ENCODE peak calls at places on chromosomes 12 and 14, in five cellular contexts. N is GM23338, I is heart right ventricle, W is heart left ventricle, C is ovary. Z is an unnamed sample. For H3K4me1, the result is how much of the 10 kb centered on the place peaks cover.

GRCh38 chr14:36604757-36605505 is 22.5 kb upstream of the NKX2-8 start:
- DNase-seq in N (peak), I (no peak), W (no peak), C (no peak), Z (no peak)

GRCh38 chr12:100437038-100437841 is 36.4 kb upstream of the NR1H4 start:
- DNase-seq in N (no peak), I (no peak), W (no peak), C (no peak), Z (peak)

GRCh38 chr12:34395056-34396005 is 373.0 kb downstream of the ALG10 start:
- DNase-seq in N (no peak), I (peak), W (peak), C (peak), Z (peak)

GRCh38 chr14:33332497-33332896 is 393.8 kb downstream of the NPAS3 start:
- DNase-seq in N (no peak), I (no peak), W (no peak), C (no peak), Z (no peak)

GRCh38 chr12:56808954-56809353 is 45.8 kb downstream of the HSD17B6 start:
- DNase-seq in N (peak), I (no peak), W (no peak), C (no peak), Z (no peak)

GRCh38 chr14:72613196-72613974 is 280.5 kb downstream of the DPF3 start:
- DNase-seq in N (no peak), I (peak), W (peak), C (peak), Z (no peak)

GRCh38 chr12:115267464-115267863 is 583.5 kb upstream of the TBX3 start:
- DNase-seq in N (no peak), I (peak), W (peak), C (no peak), Z (no peak)

GRCh38 chr12:51951843-51952722 is 584 bp downstream of the ACVR1B start:
- DNase-seq in N (peak), I (peak), W (peak), C (peak), Z (peak)

GRCh38 chr12:124681779-124682391 is 114.5 kb upstream of the NCOR2 start:
- DNase-seq in N (no peak), I (peak), W (peak), C (no peak), Z (no peak)

GRCh38 chr12:45553204-45553603 is 176.3 kb upstream of the ARID2 start:
- DNase-seq in N (no peak), I (no peak), W (no peak), C (no peak), Z (no peak)

DNA sequence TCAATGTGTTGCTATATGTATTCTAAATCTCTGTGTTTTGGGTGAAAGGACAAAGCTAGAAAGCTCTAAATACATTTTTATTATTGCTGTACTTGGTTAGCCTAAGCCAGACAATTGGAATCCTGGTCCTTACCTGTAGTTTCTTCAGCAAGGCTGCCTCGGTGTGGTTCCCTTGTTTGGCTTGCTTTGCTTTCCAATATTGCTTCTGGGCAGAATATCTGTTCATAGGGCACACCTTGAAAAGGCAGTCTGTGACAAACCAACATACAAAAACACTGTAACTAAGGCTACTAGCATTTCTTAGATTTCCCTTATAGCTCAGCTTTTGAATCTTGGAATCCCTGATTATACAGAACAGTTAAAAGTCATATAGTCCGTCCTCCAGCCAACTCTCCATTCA is 107.5 kb downstream of the ITPR2 start:
- DNase-seq in N (no peak), I (no peak), W (no peak), C (no peak), Z (no peak)
- H3K4me1 ChIP-seq in N (under half), I (under half), W (under half), C (under half), Z (under half)

GRCh38 chr12:46830731-46831334 is 5.0 kb upstream of the SLC38A4 start:
- DNase-seq in N (peak), I (peak), W (peak), C (no peak), Z (peak)
- H3K4me3 ChIP-seq in N (peak), I (peak), W (peak), C (peak), Z (no peak)

GRCh38 chr14:55438066-55438683 is 2.2 kb downstream of the TBPL2 start:
- DNase-seq in N (peak), I (no peak), W (no peak), C (no peak), Z (no peak)

GRCh38 chr14:55436530-55436929 is 3.9 kb downstream of the TBPL2 start:
- DNase-seq in N (no peak), I (no peak), W (no peak), C (no peak), Z (no peak)

GRCh38 chr14:55434805-55435174 is 5.6 kb downstream of the TBPL2 start:
- DNase-seq in N (no peak), I (no peak), W (no peak), C (no peak), Z (no peak)

GRCh38 chr14:55441286-55441685 is 870 bp upstream of the TBPL2 start:
- DNase-seq in N (no peak), I (no peak), W (no peak), C (no peak), Z (no peak)

DNA sequence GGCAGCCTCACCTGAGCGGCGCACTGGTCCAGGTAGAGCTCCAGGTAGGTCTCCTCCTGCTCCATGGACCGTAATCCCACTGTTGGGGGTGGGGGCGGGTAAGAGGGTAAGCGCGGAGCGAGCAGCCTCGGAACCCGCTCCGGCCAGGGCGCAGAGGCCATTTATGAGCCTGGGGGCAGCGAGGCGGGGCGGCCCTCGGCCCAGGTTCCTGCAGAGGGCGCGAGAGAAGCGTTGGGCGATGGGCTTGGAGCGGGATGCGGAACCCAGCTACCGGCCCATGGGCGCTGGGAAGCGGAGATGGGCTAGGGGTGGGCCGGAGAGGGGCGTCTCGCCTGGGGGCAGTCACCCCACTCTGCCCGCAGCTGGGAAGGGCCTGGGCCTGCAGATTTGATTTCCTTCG is at the start of gene TBPL2:
- DNase-seq in N (peak), I (no peak), W (no peak), C (no peak), Z (no peak)
- TF ChIP-seq CTCF in N (peak), I (peak), W (no peak), C (no peak), Z (no peak)

GRCh38 chr12:122726056-122726558 is 4.5 kb downstream of the HCAR1 start:
- DNase-seq in N (peak), I (no peak), W (no peak), C (no peak), Z (no peak)
- H3K4me1 ChIP-seq in N (under half), I (under half), W (under half), C (under half), Z (under half)

GRCh38 chr12:49338830-49339463 is 2.0 kb upstream of the C1QL4 start:
- DNase-seq in N (no peak), I (no peak), W (no peak), C (no peak), Z (no peak)
- H3K4me3 ChIP-seq in N (peak), I (no peak), W (no peak), C (no peak), Z (no peak)

GRCh38 chr14:24392327-24393098 is 6.3 kb upstream of the NYNRIN start:
- DNase-seq in N (peak), I (no peak), W (no peak), C (no peak), Z (no peak)

GRCh38 chr14:24397639-24398297 is 1.0 kb upstream of the NYNRIN start:
- DNase-seq in N (no peak), I (no peak), W (no peak), C (peak), Z (no peak)

GRCh38 chr14:24395609-24396580 is 2.9 kb upstream of the NYNRIN start:
- DNase-seq in N (no peak), I (no peak), W (no peak), C (peak), Z (no peak)

GRCh38 chr14:24390696-24391468 is 7.9 kb upstream of the NYNRIN start:
- DNase-seq in N (no peak), I (no peak), W (no peak), C (no peak), Z (no peak)

DNA sequence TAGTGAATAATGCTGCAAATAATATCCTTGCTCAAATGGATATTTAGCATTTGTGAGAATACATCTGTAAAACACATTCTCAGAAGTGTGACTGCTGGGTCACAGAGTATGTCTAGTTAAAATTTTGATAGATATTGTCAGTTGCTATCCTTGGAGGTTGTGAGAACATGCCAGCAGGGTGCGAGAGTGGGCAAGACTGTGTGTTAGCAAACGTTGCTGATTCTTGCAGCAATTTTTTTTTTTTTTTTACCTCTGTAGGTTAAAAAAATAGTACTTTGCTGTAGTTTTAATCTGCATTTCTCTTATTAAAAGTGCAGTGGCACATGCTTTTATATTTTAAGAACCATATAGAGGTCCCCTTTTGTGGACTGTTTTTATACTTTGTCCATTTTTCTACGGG is 4.5 kb upstream of the NYNRIN start:
- DNase-seq in N (no peak), I (no peak), W (no peak), C (no peak), Z (no peak)
- TF ChIP-seq CTCF in N (no peak), I (no peak), W (no peak), C (no peak), Z (no peak)

DNA sequence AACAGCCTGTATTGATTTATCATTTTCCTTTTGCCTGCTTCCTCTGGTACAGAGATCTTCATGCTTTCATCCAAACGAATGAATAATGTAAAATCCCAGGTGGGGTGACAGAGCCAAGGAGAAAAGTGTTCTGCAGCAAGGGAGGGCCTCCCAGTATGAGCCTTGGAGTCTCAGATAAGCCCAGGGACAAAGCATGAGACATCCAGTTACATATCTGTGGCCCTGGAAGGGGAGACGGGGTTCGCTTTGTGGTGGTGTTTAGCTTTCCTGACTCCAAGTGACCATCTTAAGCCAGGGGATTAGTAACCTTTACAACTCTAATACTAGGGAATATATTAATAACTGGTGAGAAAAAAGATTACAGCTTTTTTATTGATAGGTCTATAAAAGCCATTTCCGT is 177.1 kb downstream of the ETV6 start:
- DNase-seq in N (no peak), I (no peak), W (no peak), C (no peak), Z (no peak)
- H3K4me1 ChIP-seq in N (half or more), I (half or more), W (half or more), C (under half), Z (under half)

GRCh38 chr14:95320076-95320895 is 578 bp upstream of the CLMN start:
- DNase-seq in N (peak), I (peak), W (no peak), C (peak), Z (peak)
- H3K4me3 ChIP-seq in N (peak), I (peak), W (peak), C (peak), Z (peak)

GRCh38 chr12:6171409-6172015 is 28.7 kb upstream of the CD9 start:
- DNase-seq in N (no peak), I (peak), W (peak), C (peak), Z (no peak)
- TF ChIP-seq CTCF in N (no peak), I (peak), W (no peak), C (no peak), Z (no peak)

Z was measured in mucosa of descending colon.